ENCODE peak calls at places on chromosomes 12 and 14, in seven cellular contexts. M, D, Q, I, G, W and B are unnamed samples.

GRCh38 chr12:130280226-130280625 is 57.5 kb upstream of the PIWIL1 start:
- DNase-seq in M (no peak), D (no peak), Q (peak), I (no peak), G (no peak), W (no peak), B (no peak)

GRCh38 chr12:19850341-19851065 is 411.2 kb downstream of the AEBP2 start:
- DNase-seq in M (no peak), D (no peak), Q (peak), I (no peak), G (no peak), W (no peak), B (no peak)

GRCh38 chr12:85448548-85449139 is 168.6 kb downstream of the ALX1 start:
- DNase-seq in M (no peak), D (no peak), Q (peak), I (no peak), G (no peak), W (peak), B (peak)

GRCh38 chr14:21267431-21267845 is 1.8 kb downstream of the HNRNPC start:
- DNase-seq in M (no peak), D (no peak), Q (no peak), I (no peak), G (no peak), W (no peak), B (no peak)

GRCh38 chr12:14824012-14824634 is 10.1 kb upstream of the SMCO3 start:
- DNase-seq in M (no peak), D (no peak), Q (no peak), I (no peak), G (no peak), W (no peak), B (no peak)

GRCh38 chr12:64923536-64923935 is 99.1 kb downstream of the TBC1D30 start:
- DNase-seq in M (no peak), D (no peak), Q (no peak), I (no peak), G (no peak), W (no peak), B (no peak)

GRCh38 chr12:104458645-104459555 is 2.2 kb downstream of the CHST11 start:
- DNase-seq in M (peak), D (no peak), Q (peak), I (no peak), G (peak), W (no peak), B (no peak)

GRCh38 chr12:124715121-124715990 is 147.9 kb upstream of the NCOR2 start:
- DNase-seq in M (no peak), D (no peak), Q (peak), I (no peak), G (peak), W (no peak), B (peak)

GRCh38 chr14:94412671-94413638 is 24.6 kb upstream of the SERPINA1 start:
- DNase-seq in M (no peak), D (peak), Q (no peak), I (no peak), G (no peak), W (no peak), B (no peak)